ENCODE peak calls at places on chromosomes 13 and 19, in five cellular contexts. One of them, this sample, is unnamed. For H3K4me1, the result is how much of the 10 kb centered on the place peaks cover.

GRCh38 chr19:17872251-17873001 is 681 bp downstream of the SLC5A5 start:
- DNase-seq in uterus: no peak
- DNase-seq in K562: no peak
- DNase-seq in spleen: peak
- DNase-seq in GM23338: peak
- DNase-seq in this sample: no peak

GRCh38 chr19:5292843-5293606 is 47.6 kb downstream of the PTPRS start:
- DNase-seq in GM23338: peak
- DNase-seq in spleen: no peak
- DNase-seq in uterus: peak
- DNase-seq in K562: peak
- DNase-seq in this sample: peak

GRCh38 chr13:99988469-99989375 is 7.1 kb downstream of the ZIC2 start:
- DNase-seq in spleen: no peak
- DNase-seq in uterus: no peak
- DNase-seq in K562: no peak
- DNase-seq in GM23338: peak
- DNase-seq in this sample: no peak

GRCh38 chr13:89955773-89956172 is 1391.7 kb upstream of the MIR17HG start:
- DNase-seq in K562: no peak
- DNase-seq in uterus: no peak
- DNase-seq in GM23338: no peak
- DNase-seq in spleen: no peak
- DNase-seq in this sample: no peak

GRCh38 chr13:106561551-106562170 is 6.3 kb downstream of the ARGLU1 start:
- DNase-seq in GM23338: no peak
- DNase-seq in spleen: no peak
- DNase-seq in K562: no peak
- DNase-seq in uterus: no peak
- DNase-seq in this sample: no peak

GRCh38 chr13:106859505-106859904 is 291.6 kb upstream of the ARGLU1 start:
- DNase-seq in GM23338: peak
- DNase-seq in uterus: no peak
- DNase-seq in spleen: no peak
- DNase-seq in K562: no peak
- DNase-seq in this sample: no peak

GRCh38 chr13:23956106-23956505 is 58.8 kb upstream of the C1QTNF9B start:
- DNase-seq in spleen: no peak
- DNase-seq in GM23338: no peak
- DNase-seq in uterus: no peak
- DNase-seq in K562: no peak
- DNase-seq in this sample: no peak

GRCh38 chr19:13139633-13140311 is 10.4 kb downstream of the STX10 start:
- DNase-seq in uterus: no peak
- DNase-seq in spleen: no peak
- DNase-seq in GM23338: no peak
- DNase-seq in K562: no peak
- DNase-seq in this sample: no peak

GRCh38 chr19:12786149-12786870 is 5.0 kb upstream of the JUNB start:
- DNase-seq in spleen: peak
- DNase-seq in GM23338: no peak
- DNase-seq in K562: no peak
- DNase-seq in uterus: no peak
- DNase-seq in this sample: peak

GRCh38 chr19:14516048-14516534 is 2.1 kb downstream of the DNAJB1 start:
- DNase-seq in GM23338: peak
- DNase-seq in K562: no peak
- DNase-seq in uterus: no peak
- DNase-seq in spleen: no peak
- DNase-seq in this sample: no peak

GRCh38 chr13:28611654-28612131 is 47.2 kb upstream of the POMP start:
- DNase-seq in uterus: no peak
- DNase-seq in GM23338: no peak
- DNase-seq in spleen: no peak
- DNase-seq in K562: peak
- DNase-seq in this sample: no peak

GRCh38 chr19:3075605-3076431 is 13.5 kb upstream of the TLE5 start:
- DNase-seq in K562: peak
- DNase-seq in spleen: peak
- DNase-seq in uterus: no peak
- DNase-seq in GM23338: peak
- DNase-seq in this sample: peak

GRCh38 chr13:99027260-99027659 is 49.4 kb upstream of the DOCK9 start:
- DNase-seq in uterus: no peak
- DNase-seq in spleen: no peak
- DNase-seq in GM23338: no peak
- DNase-seq in K562: no peak
- DNase-seq in this sample: no peak

GRCh38 chr13:67223024-67223423 is 7.1 kb downstream of the PCDH9 start:
- DNase-seq in K562: no peak
- DNase-seq in uterus: no peak
- DNase-seq in GM23338: no peak
- DNase-seq in spleen: no peak
- DNase-seq in this sample: no peak

GRCh38 chr19:28508666-28509065 is 704.3 kb downstream of the UQCRFS1 start:
- DNase-seq in K562: no peak
- DNase-seq in GM23338: no peak
- DNase-seq in uterus: no peak
- DNase-seq in spleen: no peak
- DNase-seq in this sample: no peak

GRCh38 chr19:47023448-47023794 is 3.8 kb downstream of the NPAS1 start:
- DNase-seq in uterus: no peak
- DNase-seq in spleen: no peak
- DNase-seq in GM23338: peak
- DNase-seq in K562: no peak
- DNase-seq in this sample: no peak

GRCh38 chr19:18441804-18442788 is 4.2 kb upstream of the ISYNA1 start:
- DNase-seq in K562: peak
- DNase-seq in spleen: no peak
- DNase-seq in uterus: no peak
- DNase-seq in GM23338: peak
- DNase-seq in this sample: no peak

GRCh38 chr19:15891434-15891833 is 6.4 kb downstream of the CYP4F2 start:
- DNase-seq in spleen: no peak
- DNase-seq in K562: no peak
- DNase-seq in uterus: no peak
- DNase-seq in GM23338: no peak
- DNase-seq in this sample: no peak

GRCh38 chr19:38849746-38850230 is at the start of gene HNRNPL:
- DNase-seq in uterus: no peak
- DNase-seq in spleen: peak
- DNase-seq in GM23338: no peak
- DNase-seq in K562: peak
- DNase-seq in this sample: peak

GRCh38 chr13:99698010-99698815 is 196.9 kb downstream of the TM9SF2 start:
- DNase-seq in K562: no peak
- DNase-seq in GM23338: no peak
- DNase-seq in spleen: no peak
- DNase-seq in uterus: no peak
- DNase-seq in this sample: no peak

GRCh38 chr13:71858647-71859046 is 8.4 kb downstream of the DACH1 start:
- DNase-seq in uterus: no peak
- DNase-seq in K562: no peak
- DNase-seq in GM23338: no peak
- DNase-seq in spleen: no peak
- DNase-seq in this sample: no peak

GRCh38 chr19:2731181-2732117 is 8.4 kb downstream of the SLC39A3 start:
- DNase-seq in GM23338: no peak
- DNase-seq in K562: no peak
- DNase-seq in uterus: no peak
- DNase-seq in spleen: no peak
- DNase-seq in this sample: no peak

GRCh38 chr13:28805193-28805819 is 14.8 kb upstream of the MTUS2 start:
- DNase-seq in uterus: no peak
- DNase-seq in spleen: no peak
- DNase-seq in GM23338: peak
- DNase-seq in K562: peak
- DNase-seq in this sample: no peak

GRCh38 chr19:15441317-15441716 is 8.4 kb downstream of the WIZ start:
- DNase-seq in GM23338: no peak
- DNase-seq in uterus: no peak
- DNase-seq in spleen: no peak
- DNase-seq in K562: no peak
- DNase-seq in this sample: no peak

GRCh38 chr19:52923782-52924593 is 760 bp upstream of the ZNF888 start:
- DNase-seq in spleen: peak
- DNase-seq in K562: peak
- DNase-seq in uterus: peak
- DNase-seq in GM23338: peak
- DNase-seq in this sample: peak

GRCh38 chr13:105971720-105972119 is 563.7 kb downstream of the EFNB2 start:
- DNase-seq in spleen: no peak
- DNase-seq in uterus: no peak
- DNase-seq in K562: no peak
- DNase-seq in GM23338: no peak
- DNase-seq in this sample: no peak

GRCh38 chr19:52110780-52111179 is 15.2 kb upstream of the ZNF841 start:
- DNase-seq in K562: no peak
- DNase-seq in GM23338: no peak
- DNase-seq in spleen: no peak
- DNase-seq in uterus: no peak
- DNase-seq in this sample: no peak

GRCh38 chr13:30776661-30777060 is 41.3 kb downstream of the ALOX5AP start:
- DNase-seq in K562: no peak
- DNase-seq in uterus: no peak
- DNase-seq in GM23338: no peak
- DNase-seq in spleen: no peak
- DNase-seq in this sample: no peak

GRCh38 chr19:50358483-50359431 is 6.7 kb downstream of the NAPSA start:
- DNase-seq in GM23338: no peak
- DNase-seq in uterus: peak
- DNase-seq in spleen: peak
- DNase-seq in K562: peak
- DNase-seq in this sample: peak

GRCh38 chr13:23059173-23059572 is 121.6 kb upstream of the SGCG start:
- DNase-seq in K562: no peak
- DNase-seq in GM23338: no peak
- DNase-seq in spleen: no peak
- DNase-seq in uterus: no peak
- DNase-seq in this sample: no peak

GRCh38 chr13:46484561-46484960 is 68.4 kb upstream of the LRCH1 start:
- DNase-seq in uterus: no peak
- DNase-seq in K562: no peak
- DNase-seq in GM23338: no peak
- DNase-seq in spleen: no peak
- DNase-seq in this sample: no peak
- H3K4me1 ChIP-seq in uterus: under half
- H3K4me1 ChIP-seq in K562: under half
- H3K4me1 ChIP-seq in GM23338: under half
- H3K4me1 ChIP-seq in spleen: under half
- H3K4me1 ChIP-seq in this sample: under half

GRCh38 chr19:35844482-35845214 is 7.7 kb downstream of the NPHS1 start:
- DNase-seq in GM23338: no peak
- DNase-seq in uterus: no peak
- DNase-seq in spleen: no peak
- DNase-seq in K562: no peak
- DNase-seq in this sample: no peak

GRCh38 chr19:35845215-35846037 is 6.9 kb downstream of the NPHS1 start:
- DNase-seq in GM23338: peak
- DNase-seq in spleen: peak
- DNase-seq in uterus: no peak
- DNase-seq in K562: peak
- DNase-seq in this sample: no peak

GRCh38 chr19:35843676-35844481 is 8.4 kb downstream of the NPHS1 start:
- DNase-seq in uterus: no peak
- DNase-seq in K562: peak
- DNase-seq in GM23338: peak
- DNase-seq in spleen: no peak
- DNase-seq in this sample: no peak

GRCh38 chr19:35847911-35848310 is 4.4 kb downstream of the NPHS1 start:
- DNase-seq in spleen: no peak
- DNase-seq in GM23338: no peak
- DNase-seq in K562: no peak
- DNase-seq in uterus: no peak
- DNase-seq in this sample: no peak

DNA sequence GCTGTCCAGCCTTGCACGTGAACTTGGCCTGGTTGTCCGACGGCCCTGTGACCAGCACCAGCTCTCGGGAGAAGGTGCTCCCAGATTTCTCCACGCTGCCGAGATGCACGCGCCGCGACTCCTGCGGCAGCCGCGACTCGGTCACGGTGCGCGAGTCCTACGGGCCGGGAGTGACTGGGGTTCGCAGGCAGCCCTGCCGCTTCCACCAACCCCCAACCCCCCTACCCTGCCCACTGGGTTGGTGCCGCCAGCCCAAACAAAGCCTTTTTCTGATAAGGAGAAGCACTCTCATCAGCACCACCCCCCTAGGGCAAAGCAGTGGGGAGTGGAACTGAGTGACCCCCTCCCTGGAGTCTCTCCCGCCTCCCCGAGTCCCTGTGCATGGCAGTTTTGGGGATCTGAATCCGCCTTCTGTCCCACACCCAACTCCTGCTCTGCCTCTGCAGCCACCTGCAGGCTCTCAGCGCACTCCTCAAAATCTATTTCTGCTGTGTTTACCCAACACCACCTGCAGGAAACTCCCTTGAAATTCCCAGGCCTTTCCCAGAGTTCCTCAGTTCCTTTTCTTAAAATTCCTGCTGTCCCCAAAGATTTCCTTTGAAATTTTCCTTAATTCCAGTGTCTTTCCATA is 6.2 kb downstream of the NPHS1 start:
- DNase-seq in GM23338: peak
- DNase-seq in K562: no peak
- DNase-seq in uterus: no peak
- DNase-seq in spleen: no peak
- DNase-seq in this sample: no peak
- H3K4me3 ChIP-seq in GM23338: peak
- H3K4me3 ChIP-seq in K562: no peak
- H3K4me3 ChIP-seq in uterus: no peak
- H3K4me3 ChIP-seq in spleen: no peak
- H3K4me3 ChIP-seq in this sample: peak

GRCh38 chr13:41461527-41462124 is 4.3 kb downstream of the RGCC start:
- DNase-seq in spleen: no peak
- DNase-seq in GM23338: no peak
- DNase-seq in K562: no peak
- DNase-seq in uterus: no peak
- DNase-seq in this sample: no peak
- H3K4me1 ChIP-seq in spleen: under half
- H3K4me1 ChIP-seq in GM23338: under half
- H3K4me1 ChIP-seq in K562: under half
- H3K4me1 ChIP-seq in uterus: under half
- H3K4me1 ChIP-seq in this sample: half or more

DNA sequence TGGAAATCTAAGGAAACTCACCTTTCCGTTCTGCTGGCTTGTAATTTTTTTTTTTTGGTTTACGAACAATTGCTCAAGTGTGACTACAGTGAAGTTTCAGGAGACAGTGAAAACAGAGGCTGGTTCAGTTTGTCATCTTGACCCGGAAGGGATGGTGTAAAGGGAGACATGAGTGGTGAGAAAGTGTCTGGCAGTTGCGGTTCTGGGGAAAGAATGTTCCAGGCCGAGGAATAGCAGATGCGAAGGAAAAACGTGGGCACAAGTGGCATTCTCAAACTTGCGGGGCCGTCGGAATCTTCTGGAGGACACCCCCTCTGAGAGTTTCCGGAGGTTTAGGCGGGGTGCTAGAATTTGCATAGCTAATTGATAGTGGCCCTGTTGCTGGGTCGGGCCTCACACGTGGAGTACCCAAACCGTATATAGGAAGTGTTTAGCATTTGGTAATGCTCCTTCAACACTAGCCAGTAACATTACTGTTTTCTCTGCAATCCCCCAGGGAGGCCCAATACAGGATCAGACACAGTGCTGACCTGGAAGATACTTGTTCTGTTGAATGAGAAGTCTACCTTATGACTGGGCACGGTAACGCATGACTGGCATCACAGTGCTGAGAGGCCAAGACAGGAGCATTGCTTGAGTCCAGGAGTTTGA is 2.8 kb upstream of the TNFSF9 start:
- DNase-seq in spleen: peak
- DNase-seq in K562: no peak
- DNase-seq in uterus: no peak
- DNase-seq in GM23338: no peak
- DNase-seq in this sample: no peak
- H3K4me3 ChIP-seq in spleen: no peak
- H3K4me3 ChIP-seq in K562: no peak
- H3K4me3 ChIP-seq in uterus: no peak
- H3K4me3 ChIP-seq in GM23338: no peak
- H3K4me3 ChIP-seq in this sample: no peak